ENCODE peak calls at places on chromosomes 13 and 19, in eight cellular contexts. Q, Z, J, P, B, U, I and R are unnamed samples. For H3K4me1, the result is how much of the 10 kb centered on the place peaks cover.

GRCh38 chr19:18418725-18419194 is 438 bp upstream of the SSBP4 start:
- DNase-seq in Z (peak), P (no peak), J (no peak), I (peak), B (peak), Q (no peak), U (no peak), R (no peak)

GRCh38 chr19:45179063-45179847 is 671 bp downstream of the BLOC1S3 start:
- DNase-seq in P (no peak), U (peak), Z (peak), Q (peak), B (peak), J (no peak), I (no peak), R (peak)

GRCh38 chr19:48804496-48804895 is 6.3 kb downstream of the BCAT2 start:
- DNase-seq in Z (no peak), I (no peak), U (no peak), P (no peak), J (no peak), B (no peak), Q (no peak), R (no peak)

GRCh38 chr19:11152318-11153062 is 3.1 kb downstream of the SPC24 start:
- DNase-seq in U (no peak), B (no peak), J (peak), I (peak), P (peak), Z (peak), Q (no peak), R (no peak)

GRCh38 chr19:51693819-51694218 is 689 bp downstream of the SPACA6 start:
- DNase-seq in Z (no peak), P (no peak), Q (no peak), U (no peak), J (no peak), B (no peak), I (no peak), R (no peak)

GRCh38 chr13:19601749-19602725 is 31.4 kb upstream of the MPHOSPH8 start:
- DNase-seq in Z (peak), B (peak), P (peak), U (no peak), Q (peak), J (no peak), I (no peak), R (peak)

GRCh38 chr19:9819590-9819898 is 665 bp upstream of the FBXL12 start:
- DNase-seq in Q (no peak), U (no peak), Z (no peak), I (no peak), J (no peak), B (no peak), P (no peak), R (no peak)

GRCh38 chr19:7788178-7788932 is 25.3 kb downstream of the CLEC4M start:
- DNase-seq in J (no peak), P (no peak), Z (no peak), U (no peak), B (no peak), I (no peak), Q (no peak), R (no peak)

GRCh38 chr19:34317311-34317927 is 47.6 kb upstream of the GPI start:
- DNase-seq in P (no peak), Z (peak), B (peak), Q (peak), U (no peak), I (no peak), J (no peak), R (peak)

GRCh38 chr13:73677041-73677589 is 457.1 kb downstream of the KLF12 start:
- DNase-seq in P (no peak), U (no peak), Q (no peak), B (peak), I (no peak), Z (no peak), J (no peak), R (no peak)

GRCh38 chr19:47663911-47664771 is 49.1 kb upstream of the EHD2 start:
- DNase-seq in J (peak), Z (peak), Q (no peak), B (no peak), U (no peak), P (peak), I (peak), R (no peak)

GRCh38 chr19:1434040-1434366 is 4.2 kb upstream of the RPS15 start:
- DNase-seq in J (no peak), U (no peak), B (no peak), Q (no peak), P (no peak), I (no peak), Z (no peak), R (no peak)

GRCh38 chr19:29831041-29831548 is 19.3 kb downstream of the CCNE1 start:
- DNase-seq in Z (no peak), Q (peak), B (no peak), P (no peak), U (peak), J (no peak), I (no peak), R (peak)

GRCh38 chr19:2532252-2533071 is 56.5 kb downstream of the GADD45B start:
- DNase-seq in P (no peak), Q (no peak), Z (no peak), B (no peak), J (no peak), U (no peak), I (no peak), R (no peak)

GRCh38 chr19:623175-623916 is 10.0 kb downstream of the POLRMT start:
- DNase-seq in B (no peak), J (no peak), I (no peak), P (no peak), Q (no peak), U (no peak), Z (no peak), R (no peak)

GRCh38 chr19:35011737-35012682 is 11.9 kb downstream of the GRAMD1A start:
- DNase-seq in B (no peak), Z (no peak), J (no peak), P (no peak), Q (no peak), U (no peak), I (no peak), R (peak)

GRCh38 chr13:105513448-105513847 is 1022.0 kb downstream of the EFNB2 start:
- DNase-seq in J (no peak), U (no peak), B (no peak), P (no peak), Z (no peak), I (no peak), Q (no peak), R (no peak)

GRCh38 chr13:34720618-34721017 is 221.5 kb upstream of the NBEA start:
- DNase-seq in Q (no peak), B (no peak), I (no peak), U (no peak), J (no peak), Z (no peak), P (no peak), R (no peak)

GRCh38 chr19:30061557-30062330 is 119.7 kb downstream of the URI1 start:
- DNase-seq in J (no peak), B (no peak), Z (no peak), P (no peak), U (no peak), I (no peak), Q (no peak), R (no peak)

GRCh38 chr19:34666958-34667265 is 10.0 kb downstream of the SCGB2B2 start:
- DNase-seq in Q (no peak), U (no peak), J (no peak), P (no peak), Z (no peak), I (no peak), B (no peak), R (no peak)

GRCh38 chr13:99548448-99548847 is 47.2 kb downstream of the TM9SF2 start:
- DNase-seq in Q (peak), Z (no peak), U (no peak), J (no peak), I (no peak), B (no peak), P (no peak), R (no peak)

GRCh38 chr19:46926201-46927071 is 65.6 kb downstream of the ARHGAP35 start:
- DNase-seq in Z (no peak), P (no peak), Q (no peak), J (no peak), U (no peak), B (peak), I (no peak), R (no peak)

GRCh38 chr19:44841255-44841654 is 4.8 kb upstream of the NECTIN2 start:
- DNase-seq in Z (no peak), I (no peak), P (peak), Q (no peak), B (no peak), J (no peak), U (no peak), R (no peak)

GRCh38 chr13:60396783-60397692 is at the start of gene TDRD3:
- DNase-seq in Z (peak), B (peak), P (peak), U (peak), I (peak), J (peak), Q (peak), R (peak)

GRCh38 chr19:4369109-4369887 is 25.9 kb downstream of the MPND start:
- DNase-seq in U (peak), B (no peak), Z (peak), J (peak), I (no peak), P (peak), Q (peak), R (peak)
- H3K27ac ChIP-seq in U (peak), B (peak), Z (peak), J (peak), I (no peak), P (peak), Q (peak), R (peak)

GRCh38 chr13:46588019-46588418 is 35.0 kb downstream of the LRCH1 start:
- DNase-seq in I (no peak), J (no peak), B (no peak), Z (no peak), P (no peak), Q (no peak), U (no peak), R (no peak)
- H3K4me1 ChIP-seq in I (under half), J (under half), B (half or more), Z (under half), P (under half), Q (under half), U (under half), R (under half)

DNA sequence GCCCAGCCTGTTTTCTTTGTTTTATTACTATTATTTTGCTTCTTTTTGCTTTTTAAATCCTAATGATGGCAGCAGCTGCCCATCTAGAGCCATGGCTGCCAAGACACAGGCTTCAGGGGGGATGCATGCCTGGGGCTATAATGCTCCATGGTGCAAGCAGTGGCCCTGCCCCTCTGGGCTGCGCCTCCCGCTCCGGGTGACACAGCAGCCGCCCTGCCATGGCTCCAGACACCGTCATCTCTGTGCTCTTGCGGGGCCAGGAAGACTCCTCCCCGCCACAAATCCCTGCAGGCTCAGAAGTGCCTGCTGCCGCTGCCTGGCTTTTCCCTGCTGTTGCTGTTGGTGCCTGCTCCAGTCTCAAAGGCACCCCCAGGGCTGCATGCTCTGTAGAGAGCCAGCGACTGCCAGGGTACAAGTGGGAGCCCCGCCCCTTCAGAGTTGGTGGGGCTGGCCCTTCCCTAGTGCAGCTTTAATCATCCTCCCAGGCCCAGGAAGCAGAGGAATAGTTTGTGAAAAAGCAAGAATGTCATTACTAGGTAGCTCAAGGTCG is 581.5 kb downstream of the FGF9 start:
- DNase-seq in I (no peak), Z (no peak), P (no peak), J (no peak), B (no peak), Q (no peak), U (no peak), R (no peak)
- H3K27ac ChIP-seq in I (no peak), Z (no peak), P (no peak), J (no peak), B (no peak), Q (no peak), U (no peak), R (no peak)

DNA sequence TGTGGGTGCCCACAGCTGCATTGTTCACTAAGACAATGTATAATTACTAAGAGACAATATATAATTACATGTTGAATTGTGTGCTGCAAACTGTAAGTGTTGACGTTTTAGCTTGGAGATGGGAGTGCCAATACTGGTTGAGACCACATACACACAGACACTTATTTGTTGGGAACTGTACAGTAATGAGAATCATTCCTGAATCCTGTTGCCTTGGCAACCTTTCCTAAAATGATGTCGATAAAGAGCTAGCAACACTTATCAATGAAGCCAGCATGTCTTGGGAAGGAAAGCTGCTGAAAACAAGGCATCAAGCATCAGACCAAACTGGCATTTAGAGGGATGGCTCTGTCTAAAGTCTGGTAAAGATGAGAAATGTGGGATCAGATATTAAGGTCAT is 51.3 kb downstream of the PCDH8 start:
- DNase-seq in Z (no peak), I (no peak), B (no peak), J (no peak), P (no peak), Q (no peak), U (no peak), R (no peak)
- H3K4me1 ChIP-seq in Z (under half), I (under half), B (under half), J (under half), P (under half), Q (under half), U (under half), R (under half)

GRCh38 chr13:21945195-21945594 is 274.3 kb downstream of the FGF9 start:
- DNase-seq in Q (no peak), J (no peak), U (no peak), P (no peak), Z (no peak), B (no peak), I (no peak), R (no peak)
- H3K27ac ChIP-seq in Q (no peak), J (no peak), U (no peak), P (no peak), Z (no peak), B (no peak), I (no peak), R (no peak)

GRCh38 chr13:41058229-41059070 is 2.9 kb upstream of the WBP4 start:
- DNase-seq in J (no peak), Q (no peak), I (no peak), B (no peak), P (no peak), U (peak), Z (no peak), R (no peak)
- H3K4me1 ChIP-seq in J (under half), Q (under half), I (under half), B (under half), P (half or more), U (half or more), Z (half or more), R (under half)

GRCh38 chr13:112976526-112976925 is 7.5 kb downstream of the MCF2L start:
- DNase-seq in Q (no peak), Z (no peak), P (no peak), B (no peak), U (no peak), J (no peak), I (no peak), R (no peak)

GRCh38 chr13:112974125-112974524 is 5.1 kb downstream of the MCF2L start:
- DNase-seq in I (no peak), Q (no peak), U (no peak), B (no peak), P (no peak), Z (no peak), J (no peak), R (no peak)

GRCh38 chr13:112977091-112977490 is 8.1 kb downstream of the MCF2L start:
- DNase-seq in B (no peak), Q (no peak), Z (no peak), I (no peak), P (no peak), J (no peak), U (no peak), R (no peak)

GRCh38 chr13:112974676-112975075 is 5.7 kb downstream of the MCF2L start:
- DNase-seq in U (no peak), P (no peak), Q (no peak), Z (no peak), J (no peak), I (no peak), B (no peak), R (no peak)

DNA sequence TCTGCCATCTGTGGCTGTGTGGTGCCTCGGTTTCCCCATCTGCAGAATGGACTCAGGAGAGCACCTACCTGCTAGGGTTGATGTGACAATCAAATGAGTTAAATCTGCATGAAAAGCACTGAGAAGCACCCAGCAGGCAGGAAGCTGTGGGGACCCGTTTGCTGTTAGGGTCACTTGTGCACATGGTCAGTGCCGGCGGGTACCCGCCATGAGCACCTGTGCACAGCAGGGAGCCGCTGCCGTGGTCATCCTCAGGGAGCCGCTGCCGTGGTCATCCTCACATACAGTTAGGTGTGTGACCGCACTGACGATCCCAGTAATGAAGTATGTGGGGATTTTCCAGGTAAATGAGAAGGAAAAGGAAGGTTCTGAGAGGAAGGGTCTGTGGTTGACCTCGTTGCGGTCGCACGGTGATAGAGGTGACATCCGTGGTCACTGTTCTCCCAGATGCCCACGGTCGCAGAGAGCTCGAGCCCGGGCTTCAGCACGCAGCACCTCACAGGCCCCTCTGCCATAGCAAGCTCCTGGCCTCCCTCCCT is 6.5 kb downstream of the MCF2L start:
- DNase-seq in I (no peak), P (no peak), Z (no peak), J (no peak), Q (no peak), B (no peak), U (no peak), R (no peak)
- H3K27ac ChIP-seq in I (no peak), P (no peak), Z (no peak), J (no peak), Q (no peak), B (no peak), U (no peak), R (no peak)